ENCODE peak calls at places on chromosomes 5 and 9, in four cellular contexts. One of them, this sample, is unnamed.

GRCh38 chr5:2018390-2018724 is 135.6 kb upstream of the IRX4 start:
- DNase-seq in HTR-8/SVneo: no peak
- DNase-seq in NCI-H1092: no peak
- DNase-seq in EL: no peak
- DNase-seq in this sample: no peak

GRCh38 chr5:159448-160172 is 31.7 kb upstream of the LRRC14B start:
- DNase-seq in NCI-H1092: no peak
- DNase-seq in HTR-8/SVneo: no peak
- DNase-seq in EL: peak; percentile 82
- DNase-seq in this sample: no peak

GRCh38 chr9:136763649-136764035 is 676 bp downstream of the LCN15 start:
- DNase-seq in NCI-H1092: no peak
- DNase-seq in EL: no peak
- DNase-seq in HTR-8/SVneo: no peak
- DNase-seq in this sample: no peak

GRCh38 chr5:78137290-78137689 is 157.2 kb downstream of the AP3B1 start:
- DNase-seq in NCI-H1092: no peak
- DNase-seq in EL: no peak
- DNase-seq in HTR-8/SVneo: no peak
- DNase-seq in this sample: no peak

GRCh38 chr9:130351343-130351742 is 85.8 kb downstream of the HMCN2 start:
- DNase-seq in NCI-H1092: no peak
- DNase-seq in HTR-8/SVneo: no peak
- DNase-seq in EL: no peak
- DNase-seq in this sample: no peak

GRCh38 chr5:105218018-105218417 is 1655.4 kb upstream of the NUDT12 start:
- DNase-seq in EL: no peak
- DNase-seq in NCI-H1092: no peak
- DNase-seq in HTR-8/SVneo: no peak
- DNase-seq in this sample: no peak

GRCh38 chr5:75856056-75856455 is 138.8 kb upstream of the POC5 start:
- DNase-seq in EL: no peak
- DNase-seq in NCI-H1092: no peak
- DNase-seq in HTR-8/SVneo: no peak
- DNase-seq in this sample: no peak

GRCh38 chr9:127883959-127884358 is 6.5 kb upstream of the AK1 start:
- DNase-seq in NCI-H1092: no peak
- DNase-seq in HTR-8/SVneo: no peak
- DNase-seq in EL: no peak
- DNase-seq in this sample: no peak

GRCh38 chr5:2038337-2039179 is 155.8 kb upstream of the IRX4 start:
- DNase-seq in HTR-8/SVneo: peak; percentile 72
- DNase-seq in EL: peak; percentile 23
- DNase-seq in NCI-H1092: peak; percentile 47
- DNase-seq in this sample: peak; percentile 21

GRCh38 chr5:130222638-130223037 is 318.4 kb downstream of the CHSY3 start:
- DNase-seq in HTR-8/SVneo: no peak
- DNase-seq in EL: no peak
- DNase-seq in NCI-H1092: no peak
- DNase-seq in this sample: no peak